ENCODE peak calls at places on chromosomes 3 and 15, in five cellular contexts. Y is tibial artery, H is HCT116, W is breast epithelium, A is OCI-LY7. M is an unnamed sample.

GRCh38 chr15:38072507-38073277 is 138.3 kb downstream of the TMCO5A start:
- DNase-seq in Y (peak; percentile 82), W (peak; percentile 78), A (peak; percentile 92), H (peak; percentile 76), M (peak; percentile 81)

GRCh38 chr3:13459605-13460340 is 20.3 kb upstream of the HDAC11 start:
- DNase-seq in A (no peak), H (no peak), Y (no peak), W (no peak), M (no peak)

GRCh38 chr15:63950911-63951481 is 95.3 kb downstream of the DAPK2 start:
- DNase-seq in H (no peak), Y (no peak), A (no peak), W (no peak), M (no peak)

GRCh38 chr3:109687626-109688025 is 350.3 kb upstream of the DPPA4 start:
- DNase-seq in A (no peak), Y (no peak), H (no peak), W (no peak), M (no peak)

GRCh38 chr15:33618300-33618699 is 307.5 kb downstream of the RYR3 start:
- DNase-seq in Y (no peak), H (no peak), A (no peak), W (no peak), M (no peak)

GRCh38 chr3:31802981-31803380 is 178.1 kb downstream of the OSBPL10 start:
- DNase-seq in Y (no peak), A (no peak), W (no peak), H (no peak), M (no peak)

GRCh38 chr3:191707817-191708216 is 246.9 kb downstream of the PYDC2 start:
- DNase-seq in A (no peak), H (no peak), W (no peak), Y (no peak), M (no peak)

GRCh38 chr15:100330629-100331215 is 11.1 kb downstream of the ADAMTS17 start:
- DNase-seq in H (no peak), A (peak; percentile 56), W (no peak), Y (no peak), M (no peak)

GRCh38 chr15:98767692-98768091 is 119.4 kb downstream of the IGF1R start:
- DNase-seq in Y (no peak), W (no peak), H (no peak), A (no peak), M (no peak)
- H3K4me1 ChIP-seq in Y (peaks cover 21% of the 10 kb centered on the region), W (no peaks in the 10 kb centered on the region), H (no peaks in the 10 kb centered on the region), A (no peaks in the 10 kb centered on the region), M (peaks cover 5% of the 10 kb centered on the region)

GRCh38 chr3:134249442-134249841 is 1.2 kb downstream of the RYK start:
- DNase-seq in W (no peak), H (no peak), Y (no peak), A (no peak), M (no peak)
- H3K4me1 ChIP-seq in W (no peaks in the 10 kb centered on the region), H (peaks cover 17% of the 10 kb centered on the region), Y (peaks cover 25% of the 10 kb centered on the region), A (peaks cover 10% of the 10 kb centered on the region), M (peaks cover 28% of the 10 kb centered on the region)

DNA sequence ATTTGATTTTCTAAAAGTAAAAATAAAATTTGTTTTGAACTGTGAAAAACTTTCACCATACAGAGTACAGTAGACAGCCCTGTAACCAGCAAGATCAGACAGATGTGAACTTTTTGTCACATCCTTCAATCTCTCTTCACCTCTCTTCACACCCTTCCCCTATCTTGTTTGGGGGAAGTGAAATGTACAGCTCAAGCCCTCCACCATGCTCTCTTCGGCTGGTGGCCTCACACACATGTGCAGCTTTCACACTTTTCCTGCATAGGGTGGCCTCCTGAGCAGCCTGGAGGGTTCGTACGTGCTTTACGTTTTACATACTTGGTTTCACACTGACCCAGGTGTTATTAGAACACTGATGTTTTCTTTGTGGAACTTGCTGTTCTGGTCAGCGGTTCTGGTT is 86.4 kb downstream of the DNAJB8 start:
- DNase-seq in Y (no peak), A (no peak), H (no peak), W (no peak), M (no peak)
- H3K4me1 ChIP-seq in Y (peaks cover 51% of the 10 kb centered on the region), A (peaks cover 1% of the 10 kb centered on the region), H (peaks cover 23% of the 10 kb centered on the region), W (no peaks in the 10 kb centered on the region), M (peaks cover 79% of the 10 kb centered on the region)

GRCh38 chr15:90212221-90213079 is 11.3 kb downstream of the SEMA4B start:
- DNase-seq in A (no peak), H (no peak), W (peak; percentile 82), Y (no peak), M (no peak)

GRCh38 chr15:90210593-90210992 is 9.5 kb downstream of the SEMA4B start:
- DNase-seq in A (no peak), H (no peak), W (no peak), Y (no peak), M (no peak)

GRCh38 chr15:90209591-90209990 is 8.5 kb downstream of the SEMA4B start:
- DNase-seq in H (no peak), W (no peak), A (no peak), Y (no peak), M (no peak)

GRCh38 chr15:90211440-90212168 is 10.5 kb downstream of the SEMA4B start:
- DNase-seq in Y (no peak), W (no peak), H (peak; percentile 66), A (no peak), M (no peak)

GRCh38 chr15:90211009-90211408 is 9.9 kb downstream of the SEMA4B start:
- DNase-seq in H (no peak), W (no peak), A (no peak), Y (no peak), M (no peak)
- H3K4me1 ChIP-seq in H (peaks cover 83% of the 10 kb centered on the region), W (no peaks in the 10 kb centered on the region), A (peaks cover 5% of the 10 kb centered on the region), Y (peaks cover 10% of the 10 kb centered on the region), M (no peaks in the 10 kb centered on the region)

DNA sequence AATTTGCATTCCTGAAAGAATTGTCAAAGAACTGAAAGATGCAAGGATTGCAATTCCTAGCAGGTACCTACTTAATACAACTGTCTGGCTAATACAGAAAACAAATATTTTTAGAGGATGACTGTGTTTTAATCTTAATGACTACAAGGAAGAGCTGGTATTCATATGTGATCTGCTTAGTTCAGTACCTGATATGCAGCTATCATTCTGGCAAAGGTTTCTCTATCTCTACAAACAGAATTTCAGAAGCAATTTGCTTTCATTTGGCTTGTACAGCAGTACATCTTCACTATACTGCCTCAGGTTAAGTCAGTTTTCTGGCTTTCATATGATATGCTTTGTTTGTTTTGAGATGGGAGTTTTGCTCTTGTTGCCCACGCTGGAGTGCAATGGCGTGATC is 51.3 kb downstream of the TBL1XR1 start:
- DNase-seq in A (peak; percentile 21), W (no peak), H (no peak), Y (no peak), M (no peak)
- H3K4me1 ChIP-seq in A (peaks cover 87% of the 10 kb centered on the region), W (peaks cover 2% of the 10 kb centered on the region), H (peaks cover 8% of the 10 kb centered on the region), Y (peaks cover 13% of the 10 kb centered on the region), M (peaks cover 71% of the 10 kb centered on the region)